ENCODE peak calls at places on chromosomes 4 and X, in ten cellular contexts. Y, D, R, O, L, G, F, Z, A and E are unnamed samples. For H3K4me1, the result is how much of the 10 kb centered on the place peaks cover.

GRCh38 chr4:7964459-7964858 is 24.8 kb upstream of the AFAP1 start:
- DNase-seq in Y (no peak), R (no peak), Z (no peak), F (no peak), L (no peak), O (no peak), D (no peak), G (peak), A (no peak), E (no peak)

GRCh38 chr4:101527186-101527585 is 179.9 kb upstream of the PPP3CA start:
- DNase-seq in F (no peak), L (no peak), Z (no peak), R (no peak), G (no peak), Y (no peak), D (peak), A (no peak), O (no peak), E (peak)

GRCh38 chrX:80388206-80388605 is 32.0 kb upstream of the TENT5D start:
- DNase-seq in O (no peak), A (no peak), Z (no peak), F (no peak), L (no peak), R (no peak), G (no peak), Y (no peak), D (no peak), E (no peak)

GRCh38 chrX:9676311-9676710 is 89.3 kb downstream of the GPR143 start:
- DNase-seq in Y (no peak), G (no peak), R (no peak), Z (no peak), A (no peak), F (no peak), D (no peak), O (no peak), L (no peak), E (no peak)

GRCh38 chrX:135416546-135416945 is 5.2 kb upstream of the SMIM10L2A start:
- DNase-seq in G (no peak), D (peak), R (no peak), Z (no peak), L (no peak), Y (no peak), A (no peak), F (no peak), O (no peak), E (peak)

GRCh38 chrX:38941675-38942074 is 140.4 kb downstream of the MID1IP1 start:
- DNase-seq in G (peak), R (no peak), Z (no peak), Y (no peak), D (no peak), F (no peak), O (no peak), A (no peak), L (no peak), E (no peak)

GRCh38 chr4:26206981-26207380 is 113.8 kb upstream of the RBPJ start:
- DNase-seq in Z (no peak), D (no peak), Y (no peak), A (no peak), O (no peak), G (no peak), L (no peak), R (no peak), F (no peak), E (no peak)

GRCh38 chr4:74109116-74109791 is 10.3 kb upstream of the CXCL2 start:
- DNase-seq in G (peak), A (peak), Z (peak), O (no peak), R (no peak), D (peak), Y (no peak), F (peak), L (no peak), E (peak)

GRCh38 chr4:176499518-176499917 is 179.8 kb downstream of the SPCS3 start:
- DNase-seq in D (peak), L (no peak), F (no peak), R (no peak), Z (no peak), A (no peak), O (no peak), Y (no peak), G (no peak), E (peak)

GRCh38 chr4:151674804-151675290 is 86.0 kb downstream of the GATB start:
- DNase-seq in Z (peak), R (peak), G (peak), L (no peak), D (peak), F (peak), A (no peak), O (peak), Y (no peak), E (peak)

GRCh38 chr4:55633903-55634302 is 2.2 kb downstream of the NMU start:
- DNase-seq in Z (peak), G (no peak), R (no peak), D (no peak), Y (no peak), A (no peak), O (no peak), F (peak), L (no peak), E (no peak)

GRCh38 chr4:14920759-14921313 is 81.4 kb upstream of the CPEB2 start:
- DNase-seq in Y (no peak), R (no peak), F (no peak), G (no peak), A (no peak), Z (no peak), O (no peak), D (no peak), L (no peak), E (no peak)

GRCh38 chr4:181753189-181753588 is 490.0 kb upstream of the TENM3 start:
- DNase-seq in O (no peak), F (no peak), D (no peak), Y (no peak), L (no peak), A (no peak), R (no peak), Z (no peak), G (no peak), E (no peak)

GRCh38 chrX:103248553-103248952 is 6.4 kb downstream of the TCEAL8 start:
- DNase-seq in G (peak), R (peak), L (no peak), F (peak), O (no peak), Y (no peak), A (no peak), Z (no peak), D (no peak), E (peak)

GRCh38 chr4:89140168-89140759 is 28.9 kb downstream of the TIGD2 start:
- DNase-seq in R (no peak), D (no peak), Y (no peak), F (no peak), Z (no peak), O (no peak), G (peak), L (no peak), A (no peak), E (no peak)

GRCh38 chrX:80807606-80808159 is 2.0 kb downstream of the BRWD3 start:
- DNase-seq in G (peak), A (no peak), F (no peak), Y (no peak), D (no peak), L (no peak), Z (no peak), O (no peak), R (no peak), E (no peak)

GRCh38 chr4:53682196-53682595 is 90.9 kb upstream of the LNX1 start:
- DNase-seq in R (no peak), G (peak), D (no peak), L (no peak), F (no peak), A (no peak), O (no peak), Y (no peak), Z (no peak), E (no peak)

GRCh38 chr4:76990288-76991080 is 40.9 kb downstream of the SEPTIN11 start:
- DNase-seq in Y (no peak), D (peak), R (no peak), A (no peak), G (no peak), L (no peak), Z (no peak), O (no peak), F (no peak), E (peak)
- H3K4me1 ChIP-seq in Y (under half), D (under half), R (under half), A (half or more), G (under half), L (under half), Z (under half), O (under half), F (under half), E (under half)

GRCh38 chr4:87910795-87911194 is 64.7 kb upstream of the SPP1 start:
- DNase-seq in Y (no peak), R (no peak), L (no peak), G (no peak), Z (peak), A (no peak), F (peak), D (no peak), O (no peak), E (no peak)

GRCh38 chr4:87913871-87914270 is 61.6 kb upstream of the SPP1 start:
- DNase-seq in A (no peak), O (no peak), Y (no peak), R (no peak), L (no peak), Z (no peak), G (no peak), F (no peak), D (no peak), E (no peak)

GRCh38 chr4:87911252-87911774 is 64.2 kb upstream of the SPP1 start:
- DNase-seq in G (no peak), O (no peak), A (no peak), F (no peak), D (no peak), R (no peak), Y (no peak), L (no peak), Z (no peak), E (no peak)

GRCh38 chr4:87915621-87916020 is 59.9 kb upstream of the SPP1 start:
- DNase-seq in F (no peak), L (no peak), R (no peak), D (no peak), G (no peak), A (no peak), Y (no peak), Z (no peak), O (no peak), E (no peak)

DNA sequence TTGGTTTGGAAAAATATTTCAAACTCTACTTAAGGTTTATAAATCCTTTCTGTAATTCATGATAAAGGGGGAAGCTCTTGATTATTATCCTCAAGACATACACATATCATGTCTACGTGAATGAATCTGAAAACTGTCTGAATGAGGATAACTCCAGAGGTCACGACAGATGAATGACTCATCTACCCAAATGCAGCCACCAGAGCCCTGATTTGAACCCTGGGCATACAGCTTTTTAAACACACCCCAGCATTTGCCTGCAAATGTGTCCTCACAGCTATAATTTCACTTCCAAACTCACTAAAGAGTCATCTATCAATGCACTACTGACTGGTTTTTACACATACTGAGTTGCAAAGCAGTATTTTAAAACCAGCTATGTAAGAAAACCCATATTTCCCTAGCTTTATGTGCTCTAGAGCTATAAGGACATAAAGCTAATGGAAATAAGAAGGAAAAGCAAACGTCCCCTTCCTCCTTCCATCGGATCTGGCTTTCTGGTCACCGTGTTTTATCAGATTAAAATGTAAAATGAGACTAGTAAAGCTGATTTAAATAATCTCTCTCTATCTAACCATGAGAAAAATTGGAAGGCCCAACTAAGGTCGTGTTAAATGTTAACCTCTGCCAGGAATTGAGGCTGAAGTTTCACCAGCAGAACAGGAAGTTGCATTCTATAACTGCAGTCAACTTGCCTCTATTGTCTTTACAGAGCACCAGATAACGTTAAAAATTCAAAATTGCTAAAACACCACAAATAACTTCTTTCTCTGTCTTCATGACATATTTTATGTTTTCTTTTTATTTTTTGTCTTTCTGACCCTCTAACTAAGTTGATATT is 63.1 kb upstream of the SPP1 start:
- DNase-seq in Y (no peak), R (no peak), D (no peak), A (no peak), G (no peak), Z (no peak), O (no peak), F (no peak), L (no peak), E (no peak)
- H3K4me1 ChIP-seq in Y (under half), R (under half), D (under half), A (under half), G (under half), Z (under half), O (under half), F (half or more), L (under half), E (under half)

GRCh38 chr4:1715002-1715761 is 3.1 kb upstream of the SLBP start:
- DNase-seq in A (no peak), G (no peak), F (no peak), D (no peak), O (peak), L (no peak), R (no peak), Z (no peak), Y (no peak), E (no peak)
- H3K4me1 ChIP-seq in A (half or more), G (under half), F (under half), D (under half), O (under half), L (under half), R (under half), Z (under half), Y (under half), E (under half)

DNA sequence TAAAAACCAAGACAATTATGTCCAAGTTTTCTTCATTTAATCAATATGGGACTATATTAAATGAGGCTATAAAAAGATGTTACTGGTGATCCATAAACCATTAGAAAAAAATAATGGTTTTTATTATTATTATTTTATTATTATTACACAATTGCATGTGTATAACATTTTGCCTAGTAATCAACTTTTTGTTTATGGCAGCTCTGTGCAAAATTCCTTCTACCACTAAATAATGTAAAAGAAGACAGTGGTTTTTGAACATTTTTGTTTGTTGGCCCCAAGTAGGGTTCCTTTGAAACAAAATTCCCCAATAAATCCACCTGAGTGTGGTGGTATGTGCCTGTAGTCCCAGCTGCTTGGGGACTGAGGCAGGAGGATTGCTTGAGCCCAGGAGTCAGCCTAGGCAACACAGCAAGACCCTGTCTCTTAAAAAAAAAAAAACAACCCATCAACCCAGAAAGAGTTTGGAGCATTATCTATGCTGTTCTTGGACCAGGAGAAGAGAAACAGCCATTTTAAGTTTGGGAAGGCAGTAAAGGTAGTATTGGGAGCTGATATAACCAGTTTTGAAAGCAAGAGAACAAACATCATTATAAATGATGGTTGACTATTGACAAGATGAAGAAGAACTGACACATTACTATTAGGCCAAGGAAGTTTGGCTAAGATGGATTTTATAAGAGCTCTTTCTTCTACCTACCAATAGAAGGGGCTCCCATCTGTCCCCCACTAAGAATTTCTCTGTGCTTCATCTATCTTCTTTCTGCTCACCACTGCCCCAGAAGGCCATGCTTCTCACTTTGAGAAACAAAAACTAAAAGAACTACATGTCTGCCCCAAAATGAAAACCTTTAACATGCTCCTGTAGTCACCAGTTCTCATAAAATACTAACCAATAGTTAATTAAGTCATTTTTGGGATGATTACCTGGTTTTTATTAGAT is 2.2 kb downstream of the TMEM156 start:
- DNase-seq in G (no peak), O (no peak), L (no peak), Y (no peak), D (no peak), A (no peak), R (no peak), Z (no peak), F (no peak), E (no peak)
- H3K4me1 ChIP-seq in G (under half), O (under half), L (under half), Y (under half), D (under half), A (under half), R (under half), Z (under half), F (under half), E (under half)